ENCODE peak calls at places on chromosomes 6 and 20, in four cellular contexts. C is cardiac fibroblast, O is psoas muscle, N is choroid plexus epithelial cell. Z is an unnamed sample.

GRCh38 chr20:57266251-57267157 is at the start of gene BMP7:
- DNase-seq in C (no peak), O (no peak), N (no peak), Z (no peak)

GRCh38 chr6:130132286-130132701 is 90.5 kb downstream of the SAMD3 start:
- DNase-seq in C (no peak), O (no peak), N (no peak), Z (no peak)

GRCh38 chr20:10733122-10733521 is 59.3 kb upstream of the JAG1 start:
- DNase-seq in C (no peak), O (no peak), N (no peak), Z (no peak)

GRCh38 chr6:139568956-139569538 is 194.6 kb upstream of the CITED2 start:
- DNase-seq in C (peak), O (no peak), N (peak), Z (peak)

GRCh38 chr6:44831002-44831610 is 443.6 kb downstream of the CDC5L start:
- DNase-seq in C (peak), O (no peak), N (peak), Z (peak)

GRCh38 chr6:27053738-27054137 is 193.8 kb upstream of the PRSS16 start:
- DNase-seq in C (no peak), O (no peak), N (no peak), Z (no peak)

GRCh38 chr20:19254086-19254821 is 41.8 kb downstream of the SLC24A3 start:
- DNase-seq in C (peak), O (no peak), N (peak), Z (no peak)

GRCh38 chr6:125831660-125832059 is 40.9 kb downstream of the NCOA7 start:
- DNase-seq in C (no peak), O (no peak), N (no peak), Z (no peak)

GRCh38 chr20:9923648-9924047 is 84.8 kb upstream of the PAK5 start:
- DNase-seq in C (no peak), O (no peak), N (no peak), Z (no peak)

GRCh38 chr20:9989066-9989724 is 45.6 kb upstream of the ANKEF1 start:
- DNase-seq in C (peak), O (no peak), N (peak), Z (peak)

GRCh38 chr20:12321746-12322145 is 404.1 kb downstream of the BTBD3 start:
- DNase-seq in C (no peak), O (no peak), N (no peak), Z (no peak)

GRCh38 chr6:120576061-120576460 is 758.2 kb downstream of the TBC1D32 start:
- DNase-seq in C (no peak), O (no peak), N (no peak), Z (no peak)

GRCh38 chr20:51796332-51796731 is 6.0 kb downstream of the SALL4 start:
- DNase-seq in C (no peak), O (no peak), N (no peak), Z (no peak)

GRCh38 chr20:23870461-23870860 is 9.1 kb downstream of the CST5 start:
- DNase-seq in C (no peak), O (no peak), N (no peak), Z (no peak)

GRCh38 chr20:38827770-38828281 is 22.3 kb downstream of the PPP1R16B start:
- DNase-seq in C (peak), O (no peak), N (peak), Z (peak)

GRCh38 chr20:54070187-54070987 is at the start of gene BCAS1:
- DNase-seq in C (no peak), O (no peak), N (no peak), Z (no peak)

GRCh38 chr20:48777005-48777404 is 50.8 kb downstream of the PREX1 start:
- DNase-seq in C (no peak), O (no peak), N (no peak), Z (no peak)

GRCh38 chr6:36701401-36701991 is 3.9 kb downstream of the RAB44 start:
- DNase-seq in C (no peak), O (no peak), N (no peak), Z (no peak)

GRCh38 chr6:107026965-107027364 is 1.0 kb upstream of the MTRES1 start:
- DNase-seq in C (no peak), O (no peak), N (no peak), Z (no peak)

GRCh38 chr6:15588966-15589634 is 73.7 kb downstream of the DTNBP1 start:
- DNase-seq in C (peak), O (no peak), N (peak), Z (peak)

GRCh38 chr20:47703748-47704147 is 81.5 kb downstream of the SULF2 start:
- DNase-seq in C (peak), O (no peak), N (peak), Z (peak)

GRCh38 chr6:6751615-6752014 is 163.1 kb downstream of the LY86 start:
- DNase-seq in C (no peak), O (no peak), N (no peak), Z (no peak)

GRCh38 chr20:8798505-8798904 is 270.4 kb upstream of the PLCB4 start:
- DNase-seq in C (peak), O (no peak), N (peak), Z (peak)

GRCh38 chr20:11687546-11688292 is 230.0 kb upstream of the BTBD3 start:
- DNase-seq in C (no peak), O (no peak), N (no peak), Z (no peak)

GRCh38 chr20:17558154-17558940 is 11.5 kb upstream of the DSTN start:
- DNase-seq in C (peak), O (peak), N (peak), Z (peak)

GRCh38 chr20:25258463-25258805 is 10.5 kb downstream of the PYGB start:
- DNase-seq in C (no peak), O (no peak), N (no peak), Z (no peak)

GRCh38 chr20:51380401-51381385 is 161.8 kb downstream of the NFATC2 start:
- DNase-seq in C (no peak), O (no peak), N (peak), Z (no peak)

GRCh38 chr6:25363429-25363828 is 84.3 kb downstream of the CARMIL1 start:
- DNase-seq in C (no peak), O (no peak), N (no peak), Z (no peak)

GRCh38 chr20:29297411-29298270 is 1959.8 kb upstream of the DEFB115 start:
- DNase-seq in C (no peak), O (no peak), N (no peak), Z (no peak)

GRCh38 chr20:40154514-40154913 is 534.5 kb downstream of the MAFB start:
- DNase-seq in C (no peak), O (no peak), N (no peak), Z (no peak)

GRCh38 chr6:41901882-41902519 is 6.8 kb upstream of the USP49 start:
- DNase-seq in C (peak), O (no peak), N (peak), Z (peak)

GRCh38 chr6:108260126-108260808 is 573 bp downstream of the SNX3 start:
- DNase-seq in C (peak), O (no peak), N (peak), Z (peak)

GRCh38 chr6:149761438-149761837 is 11.9 kb downstream of the PCMT1 start:
- DNase-seq in C (no peak), O (no peak), N (no peak), Z (no peak)

GRCh38 chr6:136087986-136088385 is 162.1 kb downstream of the MTFR2 start:
- DNase-seq in C (no peak), O (no peak), N (peak), Z (peak)

GRCh38 chr20:10228330-10228729 is 9.7 kb downstream of the SNAP25 start:
- DNase-seq in C (no peak), O (no peak), N (no peak), Z (no peak)

GRCh38 chr6:14857501-14857900 is 388.4 kb upstream of the JARID2 start:
- DNase-seq in C (no peak), O (no peak), N (no peak), Z (no peak)

GRCh38 chr6:154668156-154668555 is 65.1 kb upstream of the SCAF8 start:
- DNase-seq in C (no peak), O (no peak), N (no peak), Z (no peak)

GRCh38 chr20:53934421-53935352 is 135.7 kb downstream of the BCAS1 start:
- DNase-seq in C (peak), O (no peak), N (peak), Z (peak)

GRCh38 chr6:105243487-105243886 is 63.7 kb upstream of the POPDC3 start:
- DNase-seq in C (no peak), O (no peak), N (no peak), Z (no peak)

GRCh38 chr6:13296536-13296997 is 31.8 kb downstream of the TBC1D7 start:
- DNase-seq in C (no peak), O (no peak), N (no peak), Z (no peak)
- TF ChIP-seq CTCF in C (no peak), O (no peak), N (no peak), Z (no peak)

GRCh38 chr6:137846274-137846673 is 20.8 kb upstream of the TNFAIP3 start:
- DNase-seq in C (no peak), O (no peak), N (no peak), Z (no peak)
- H3K4me3 ChIP-seq in C (no peak), O (no peak), N (no peak), Z (no peak)

DNA sequence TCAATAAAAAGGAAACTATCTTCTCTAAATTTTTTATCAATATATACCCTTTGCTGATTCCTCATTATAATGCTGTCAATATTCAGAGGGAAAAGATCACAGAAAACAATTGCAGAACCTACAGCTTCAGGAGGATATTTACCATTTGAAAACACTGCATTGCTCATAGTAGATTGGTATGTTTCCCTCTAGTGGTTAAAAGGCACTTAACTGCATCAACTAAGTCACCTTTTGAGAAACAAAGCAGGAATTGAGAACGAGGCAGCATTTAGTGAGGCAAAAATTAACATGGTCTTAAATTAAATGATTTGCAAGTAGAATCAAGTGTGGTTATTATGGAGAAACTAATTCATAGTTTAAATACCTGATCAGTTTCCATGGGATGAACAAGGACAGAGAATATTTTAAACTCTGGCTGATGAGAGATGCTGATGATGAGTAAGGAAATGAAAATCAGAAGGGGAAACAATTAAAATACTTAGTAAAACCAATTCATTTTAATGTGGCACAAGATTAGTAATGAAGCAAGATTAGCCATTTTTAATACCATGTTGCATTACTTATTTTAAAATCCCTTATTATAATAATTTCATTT is 642.1 kb downstream of the EPHA7 start:
- DNase-seq in C (peak), O (no peak), N (peak), Z (peak)
- TF ChIP-seq CTCF in C (no peak), O (peak), N (peak), Z (peak)

DNA sequence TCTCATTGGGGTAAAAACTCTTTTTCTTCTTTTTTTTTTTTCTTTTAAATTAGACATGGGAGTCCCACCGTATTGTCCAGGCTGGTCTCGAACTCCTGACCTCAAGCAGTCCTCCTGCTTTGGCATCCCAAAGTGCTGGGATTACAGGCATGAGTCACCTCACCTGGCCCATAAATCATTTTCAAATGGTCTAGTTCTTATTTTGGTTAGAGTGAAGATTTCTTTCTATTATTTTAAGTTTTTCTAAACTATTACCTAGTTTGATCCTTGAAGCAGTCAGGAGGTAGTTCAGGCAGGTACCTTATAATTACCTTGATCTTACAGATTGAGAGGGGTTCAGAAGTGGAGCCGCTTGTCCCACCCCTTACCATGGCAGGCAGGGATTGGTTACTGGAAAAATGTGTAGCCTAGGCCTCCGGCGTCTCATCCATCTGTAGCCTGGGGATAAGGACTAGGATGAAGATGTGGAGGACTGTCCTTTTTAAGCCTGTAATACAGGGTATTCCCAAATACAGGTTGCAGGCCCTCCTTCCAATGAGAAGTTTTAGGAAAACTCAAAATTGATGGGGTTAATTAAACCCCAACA is 2.7 kb downstream of the HMGA1 start:
- DNase-seq in C (no peak), O (no peak), N (no peak), Z (no peak)
- H3K4me3 ChIP-seq in C (no peak), O (no peak), N (no peak), Z (no peak)

DNA sequence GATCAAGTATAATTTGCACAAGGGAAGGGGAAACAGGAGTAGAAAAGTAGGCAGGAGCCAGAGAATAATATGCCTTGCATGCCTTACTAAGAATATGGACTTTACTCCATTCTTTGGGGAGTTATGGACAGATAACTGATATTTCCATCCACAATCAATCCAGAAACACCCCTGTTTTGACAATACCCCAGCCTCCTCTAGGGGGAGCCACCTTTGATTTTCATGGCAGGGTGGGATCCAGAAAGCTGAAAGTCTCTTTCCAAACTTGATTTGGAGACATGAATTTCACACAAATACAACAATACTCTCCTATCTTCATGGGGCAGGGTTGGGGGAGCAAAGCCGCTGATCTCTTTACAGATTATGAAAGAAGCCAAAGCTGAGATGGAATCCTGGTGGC is 404.1 kb downstream of the FOXA2 start:
- DNase-seq in C (no peak), O (no peak), N (no peak), Z (no peak)
- TF ChIP-seq CTCF in C (no peak), O (no peak), N (no peak), Z (no peak)

GRCh38 chr6:30075094-30075986 is at the start of gene RNF39:
- DNase-seq in C (no peak), O (no peak), N (no peak), Z (no peak)
- H3K4me3 ChIP-seq in C (no peak), O (peak), N (no peak), Z (no peak)

GRCh38 chr6:90296346-90297123 is at the start of gene BACH2:
- DNase-seq in C (peak), O (peak), N (peak), Z (peak)
- TF ChIP-seq CTCF in C (no peak), O (peak), N (peak), Z (no peak)

GRCh38 chr6:159984268-159984786 is 15.4 kb downstream of the IGF2R start:
- DNase-seq in C (peak), O (peak), N (peak), Z (peak)
- H3K4me3 ChIP-seq in C (no peak), O (no peak), N (no peak), Z (no peak)

Z was measured in fibroblast of pulmonary artery.